ENCODE peak calls at places on chromosomes 5 and 9, in five cellular contexts. A is mucosa of descending colon, W is breast epithelium, N is hippocampal formation, X is mucosa of gallbladder. D is an unnamed sample.

GRCh38 chr5:146965781-146966659 is 87.5 kb upstream of the PPP2R2B start:
- DNase-seq in A (no peak), W (no peak), N (peak; percentile 82), X (peak; percentile 73), D (peak; percentile 72)

GRCh38 chr5:123937230-123937629 is 425.3 kb downstream of the CSNK1G3 start:
- DNase-seq in A (no peak), W (no peak), N (no peak), X (no peak), D (no peak)

GRCh38 chr9:124040186-124040920 is 28.8 kb downstream of the LHX2 start:
- DNase-seq in A (no peak), W (no peak), N (no peak), X (no peak), D (no peak)

GRCh38 chr5:178784391-178784790 is 53.9 kb upstream of the ZNF354A start:
- DNase-seq in A (no peak), W (no peak), N (no peak), X (no peak), D (no peak)

GRCh38 chr9:131276107-131276888 is at the start of gene FAM78A:
- DNase-seq in A (peak; percentile 64), W (no peak), N (no peak), X (no peak), D (no peak)

GRCh38 chr9:101162231-101162630 is 133.7 kb downstream of the PLPPR1 start:
- DNase-seq in A (no peak), W (no peak), N (peak; percentile 92), X (no peak), D (no peak)

GRCh38 chr9:91166796-91167366 is 194.8 kb downstream of the AUH start:
- DNase-seq in A (no peak), W (no peak), N (no peak), X (no peak), D (peak; percentile 46)

GRCh38 chr5:148457183-148457620 is 73.4 kb downstream of the FBXO38 start:
- DNase-seq in A (no peak), W (no peak), N (no peak), X (peak; percentile 16), D (no peak)

GRCh38 chr9:106976772-106977171 is 113.8 kb downstream of the ZNF462 start:
- DNase-seq in A (no peak), W (no peak), N (no peak), X (no peak), D (no peak)

GRCh38 chr5:1065891-1066650 is 45.8 kb downstream of the SLC12A7 start:
- DNase-seq in A (no peak), W (no peak), N (no peak), X (no peak), D (no peak)

GRCh38 chr9:93110400-93110855 is 14.4 kb downstream of the CARD19 start:
- DNase-seq in A (peak; percentile 23), W (peak; percentile 51), N (no peak), X (no peak), D (no peak)

GRCh38 chr9:8904971-8905370 is 1105.4 kb upstream of the DMAC1 start:
- DNase-seq in A (no peak), W (no peak), N (no peak), X (no peak), D (no peak)

GRCh38 chr9:23941051-23941450 is 115.0 kb upstream of the ELAVL2 start:
- DNase-seq in A (no peak), W (no peak), N (no peak), X (no peak), D (no peak)

GRCh38 chr9:22528485-22528884 is 81.9 kb downstream of the DMRTA1 start:
- DNase-seq in A (no peak), W (no peak), N (no peak), X (no peak), D (no peak)

GRCh38 chr5:159668556-159668955 is 247.7 kb upstream of the ADRA1B start:
- DNase-seq in A (no peak), W (no peak), N (no peak), X (no peak), D (no peak)

GRCh38 chr9:38182321-38182720 is 113.3 kb upstream of the SHB start:
- DNase-seq in A (no peak), W (no peak), N (no peak), X (no peak), D (no peak)

GRCh38 chr5:10460252-10460906 is 18.7 kb downstream of the ROPN1L start:
- DNase-seq in A (peak; percentile 74), W (no peak), N (peak; percentile 54), X (peak; percentile 46), D (peak; percentile 83)